ENCODE peak calls at places on chromosomes 5 and 9, in seven cellular contexts. L is C1 segment of cervical spinal cord; C is ACHN; I is SHP77 treated with DMSO at 0.1 percent for 48 hours; H is HTR-8/SVneo; G is GM04503; T is effector memory CD4-positive, alpha-beta T cell. R is an unnamed sample.

GRCh38 chr9:127117801-127118200 is 4.6 kb downstream of the ANGPTL2 start:
- DNase-seq in G (no peak), H (no peak), T (no peak), L (no peak), C (no peak), I (no peak), R (no peak)

GRCh38 chr9:92164490-92164889 is 49.3 kb upstream of the SPTLC1 start:
- DNase-seq in I (no peak), H (no peak), L (no peak), C (no peak), T (no peak), G (no peak), R (no peak)

GRCh38 chr5:103690676-103691075 is 128.1 kb upstream of the NUDT12 start:
- DNase-seq in H (no peak), T (no peak), C (no peak), I (no peak), L (no peak), G (no peak), R (no peak)

GRCh38 chr5:167105951-167106350 is 1185.5 kb upstream of the WWC1 start:
- DNase-seq in I (no peak), L (no peak), C (no peak), G (no peak), T (no peak), H (no peak), R (no peak)

GRCh38 chr9:101569736-101570501 is 24.9 kb downstream of the PPP3R2 start:
- DNase-seq in L (no peak), H (no peak), I (no peak), C (no peak), T (no peak), G (no peak), R (no peak)

GRCh38 chr5:157989296-157989695 is 130.4 kb upstream of the CLINT1 start:
- DNase-seq in I (no peak), L (no peak), C (no peak), H (no peak), T (no peak), G (no peak), R (no peak)

GRCh38 chr9:84828101-84828500 is 158.6 kb downstream of the NTRK2 start:
- DNase-seq in L (no peak), T (no peak), I (no peak), C (no peak), G (no peak), H (no peak), R (no peak)

GRCh38 chr5:52710972-52711596 is 76.6 kb upstream of the ITGA1 start:
- DNase-seq in C (no peak), G (no peak), H (no peak), L (no peak), T (no peak), I (no peak), R (no peak)

GRCh38 chr5:34895641-34896419 is 19.5 kb downstream of the RAD1 start:
- DNase-seq in G (no peak), L (no peak), I (no peak), C (no peak), H (no peak), T (no peak), R (no peak)

GRCh38 chr5:62190173-62190572 is 115.8 kb upstream of the KIF2A start:
- DNase-seq in C (no peak), H (no peak), I (no peak), T (no peak), G (no peak), L (no peak), R (no peak)

GRCh38 chr9:114538241-114538640 is 33.0 kb upstream of the WHRN start:
- DNase-seq in H (no peak), C (no peak), T (no peak), I (no peak), G (no peak), L (no peak), R (no peak)

GRCh38 chr5:178436326-178436940 is 153.8 kb downstream of the COL23A1 start:
- DNase-seq in C (no peak), G (no peak), I (no peak), H (no peak), L (no peak), T (no peak), R (no peak)

GRCh38 chr5:68295772-68296171 is 80.2 kb downstream of the PIK3R1 start:
- DNase-seq in T (no peak), C (no peak), H (no peak), L (no peak), G (no peak), I (no peak), R (no peak)

GRCh38 chr5:150481708-150481965 is 26.3 kb upstream of the NDST1 start:
- DNase-seq in H (no peak), I (no peak), G (no peak), C (no peak), T (no peak), L (no peak), R (no peak)

GRCh38 chr9:4048441-4048840 is 251.4 kb downstream of the GLIS3 start:
- DNase-seq in G (no peak), L (no peak), H (peak; percentile 33), I (no peak), T (no peak), C (peak; percentile 59), R (peak; percentile 20)

GRCh38 chr9:88052446-88052845 is 78.1 kb upstream of the CDK20 start:
- DNase-seq in G (no peak), T (no peak), C (no peak), L (no peak), I (no peak), H (no peak), R (no peak)

GRCh38 chr5:171695804-171696203 is 89.8 kb upstream of the SMIM23 start:
- DNase-seq in G (no peak), I (no peak), C (no peak), H (no peak), L (no peak), T (no peak), R (no peak)

GRCh38 chr9:36584626-36585460 is 12.1 kb downstream of the MELK start:
- DNase-seq in C (peak; percentile 59), H (peak; percentile 35), T (no peak), G (no peak), L (no peak), I (no peak), R (no peak)

GRCh38 chr9:124270504-124271335 is 13.0 kb downstream of the NEK6 start:
- DNase-seq in G (no peak), H (no peak), L (no peak), C (no peak), I (no peak), T (no peak), R (no peak)

GRCh38 chr5:123429221-123429954 is 6.2 kb upstream of the CEP120 start:
- DNase-seq in T (no peak), C (no peak), H (no peak), L (no peak), I (no peak), G (no peak), R (no peak)

GRCh38 chr9:89080193-89080592 is 88.9 kb downstream of the S1PR3 start:
- DNase-seq in H (no peak), G (peak; percentile 1), T (no peak), I (no peak), L (no peak), C (no peak), R (no peak)

GRCh38 chr5:17189381-17190036 is 27.9 kb upstream of the BASP1 start:
- DNase-seq in L (no peak), C (peak; percentile 75), T (no peak), I (peak; percentile 78), G (no peak), H (peak; percentile 77), R (no peak)

GRCh38 chr9:34990908-34991832 is 1.6 kb downstream of the DNAJB5 start:
- DNase-seq in G (no peak), L (no peak), T (no peak), C (no peak), I (no peak), H (no peak), R (no peak)

GRCh38 chr9:95079461-95079860 is 238.0 kb downstream of the FANCC start:
- DNase-seq in G (no peak), I (no peak), L (no peak), T (no peak), C (no peak), H (no peak), R (no peak)

GRCh38 chr9:122213589-122214413 is 15.0 kb downstream of the LHX6 start:
- DNase-seq in I (peak; percentile 81), H (peak; percentile 73), T (peak; percentile 9), L (no peak), C (peak; percentile 53), G (no peak), R (no peak)

GRCh38 chr5:38938424-38938823 is 92.6 kb downstream of the OSMR start:
- DNase-seq in T (no peak), H (no peak), I (no peak), C (no peak), G (no peak), L (no peak), R (no peak)

GRCh38 chr5:18024542-18024941 is 390.3 kb downstream of the TAF11L14 start:
- DNase-seq in C (no peak), G (no peak), I (no peak), L (no peak), H (no peak), T (no peak), R (no peak)

GRCh38 chr9:8486095-8486494 is 686.5 kb upstream of the DMAC1 start:
- DNase-seq in T (no peak), C (peak; percentile 78), H (no peak), I (no peak), G (no peak), L (no peak), R (peak; percentile 11)

GRCh38 chr9:95028855-95029219 is 288.7 kb downstream of the FANCC start:
- DNase-seq in I (no peak), H (no peak), L (no peak), C (no peak), T (no peak), G (no peak), R (no peak)

R was measured in H54.